ENCODE peak calls at places on chromosomes 2 and 18, in eight cellular contexts. R is heart right ventricle, M is GDM1, X is skeletal muscle cell, N is keratinocyte, F is OCI-M1, S is GM12878, A is PC-9. J is an unnamed sample.

GRCh38 chr2:38122344-38122743 is 46.4 kb upstream of the CYP1B1 start:
- DNase-seq in A (no peak), S (no peak), F (no peak), X (no peak), N (no peak), M (no peak), R (peak; percentile 52), J (no peak)

GRCh38 chr18:24346254-24346653 is 51.4 kb downstream of the OSBPL1A start:
- DNase-seq in S (no peak), R (no peak), F (peak; percentile 39), X (no peak), A (no peak), N (no peak), M (no peak), J (no peak)

GRCh38 chr2:239978381-239978780 is 46.8 kb downstream of the NDUFA10 start:
- DNase-seq in X (no peak), S (no peak), F (no peak), M (no peak), N (no peak), R (no peak), A (no peak), J (no peak)

GRCh38 chr2:64263315-64263714 is 119.1 kb upstream of the PELI1 start:
- DNase-seq in M (no peak), X (peak; percentile 77), R (no peak), A (peak; percentile 92), S (no peak), N (no peak), F (no peak), J (no peak)

GRCh38 chr2:84768840-84769239 is 112.0 kb downstream of the TRABD2A start:
- DNase-seq in R (no peak), M (no peak), N (peak; percentile 1), F (no peak), A (no peak), X (no peak), S (no peak), J (no peak)

GRCh38 chr18:37210781-37211180 is 354.8 kb downstream of the CELF4 start:
- DNase-seq in M (no peak), X (no peak), S (no peak), F (no peak), A (no peak), R (no peak), N (no peak), J (no peak)

GRCh38 chr2:217331577-217332139 is 471.8 kb upstream of the TNP1 start:
- DNase-seq in S (no peak), M (no peak), R (peak; percentile 21), A (peak; percentile 99), F (no peak), X (peak; percentile 48), N (no peak), J (no peak)

GRCh38 chr2:229795058-229795457 is 80.7 kb upstream of the DNER start:
- DNase-seq in A (no peak), X (no peak), N (no peak), F (no peak), M (no peak), R (no peak), S (no peak), J (no peak)

GRCh38 chr18:61203151-61203550 is 130.1 kb upstream of the CDH20 start:
- DNase-seq in A (no peak), N (no peak), M (no peak), F (no peak), R (no peak), X (no peak), S (no peak), J (no peak)

GRCh38 chr2:138071720-138072719 is 107.7 kb downstream of the HNMT start:
- DNase-seq in A (peak; percentile 96), M (no peak), S (no peak), R (no peak), X (peak; percentile 64), N (peak; percentile 97), F (no peak), J (no peak)

GRCh38 chr2:160432633-160433032 is 61.0 kb downstream of the RBMS1 start:
- DNase-seq in N (peak; percentile 64), A (peak; percentile 65), X (no peak), R (no peak), M (no peak), S (no peak), F (no peak), J (no peak)

GRCh38 chr2:110770308-110770695 is 37.9 kb downstream of the ACOXL start:
- DNase-seq in S (no peak), R (no peak), A (no peak), N (no peak), X (no peak), M (no peak), F (no peak), J (no peak)